ENCODE peak calls at places on chromosomes 3 and 15, in seven cellular contexts. I, X, G, R, J, Q and V are unnamed samples.

GRCh38 chr3:14461748-14462324 is 59.4 kb downstream of the SLC6A6 start:
- DNase-seq in G (peak; percentile 78), I (no peak), J (peak; percentile 69), X (peak; percentile 11), Q (no peak), R (peak; percentile 63), V (peak; percentile 32)

GRCh38 chr15:51203797-51204196 is 109.1 kb upstream of the TNFAIP8L3 start:
- DNase-seq in Q (no peak), X (no peak), G (no peak), I (no peak), J (no peak), R (no peak), V (no peak)

GRCh38 chr15:71564217-71564616 is 246.1 kb upstream of the NR2E3 start:
- DNase-seq in I (no peak), X (no peak), G (no peak), R (no peak), J (no peak), Q (no peak), V (no peak)

GRCh38 chr3:123642182-123642956 is 57.5 kb upstream of the HACD2 start:
- DNase-seq in R (peak; percentile 87), Q (peak; percentile 22), J (peak; percentile 43), X (peak; percentile 54), I (peak; percentile 24), G (peak; percentile 86), V (peak; percentile 93)

GRCh38 chr15:59812889-59813288 is 123.8 kb upstream of the BNIP2 start:
- DNase-seq in G (no peak), R (no peak), X (no peak), I (no peak), J (no peak), Q (no peak), V (no peak)

GRCh38 chr15:40498891-40499290 is 28.1 kb downstream of the CHST14 start:
- DNase-seq in X (no peak), Q (no peak), I (no peak), R (no peak), G (no peak), J (no peak), V (no peak)

GRCh38 chr3:82474711-82475110 is 713.3 kb upstream of the GBE1 start:
- DNase-seq in J (no peak), X (no peak), G (no peak), Q (no peak), I (no peak), R (no peak), V (no peak)

GRCh38 chr3:41158947-41159346 is 40.4 kb upstream of the CTNNB1 start:
- DNase-seq in R (no peak), J (no peak), X (no peak), Q (peak; percentile 22), I (no peak), G (no peak), V (no peak)

GRCh38 chr3:156030735-156031134 is 89.6 kb upstream of the KCNAB1 start:
- DNase-seq in R (no peak), Q (no peak), G (no peak), X (no peak), I (no peak), J (no peak), V (no peak)

GRCh38 chr15:47795864-47796263 is 78.6 kb downstream of the SEMA6D start:
- DNase-seq in I (no peak), Q (no peak), R (no peak), X (no peak), G (no peak), J (no peak), V (no peak)

GRCh38 chr3:175075269-175075668 is 216.1 kb downstream of the NAALADL2 start:
- DNase-seq in J (no peak), G (no peak), I (no peak), X (no peak), R (no peak), Q (no peak), V (no peak)